ENCODE peak calls at places on chromosomes 3 and 15, in four cellular contexts. D, F, Z and R are unnamed samples.

GRCh38 chr15:64426845-64427465 is 33.4 kb upstream of the ZNF609 start:
- DNase-seq in D (no peak), F (no peak), Z (peak; percentile 20), R (no peak)

GRCh38 chr3:53837331-53837730 is 8.9 kb downstream of the CHDH start:
- DNase-seq in D (no peak), F (no peak), Z (no peak), R (no peak)

GRCh38 chr3:170470063-170471006 is 51.7 kb downstream of the CLDN11 start:
- DNase-seq in D (no peak), F (no peak), Z (peak; percentile 73), R (no peak)

GRCh38 chr3:134061401-134061800 is 31.7 kb upstream of the SLCO2A1 start:
- DNase-seq in D (no peak), F (no peak), Z (no peak), R (peak; percentile 34)

GRCh38 chr3:170502297-170502696 is 83.6 kb downstream of the SLC7A14 start:
- DNase-seq in D (no peak), F (no peak), Z (peak; percentile 70), R (no peak)

GRCh38 chr15:71148048-71148447 is 32.8 kb downstream of the THSD4 start:
- DNase-seq in D (no peak), F (no peak), Z (no peak), R (no peak)

GRCh38 chr15:68612533-68612932 is 33.7 kb downstream of the CORO2B start:
- DNase-seq in D (no peak), F (no peak), Z (no peak), R (no peak)

GRCh38 chr15:35698331-35698730 is 152.4 kb upstream of the DPH6 start:
- DNase-seq in D (no peak), F (no peak), Z (no peak), R (no peak)

GRCh38 chr3:124298951-124299350 is 307.0 kb upstream of the ROPN1 start:
- DNase-seq in D (no peak), F (peak; percentile 86), Z (no peak), R (no peak)

GRCh38 chr15:75647370-75648155 is at the start of gene SNX33:
- DNase-seq in D (peak; percentile 68), F (no peak), Z (peak; percentile 66), R (peak; percentile 92)

GRCh38 chr15:64813075-64813474 is 12.4 kb downstream of the PIF1 start:
- DNase-seq in D (no peak), F (no peak), Z (no peak), R (no peak)

GRCh38 chr3:143576568-143577270 is 271.5 kb downstream of the SLC9A9 start:
- DNase-seq in D (no peak), F (no peak), Z (no peak), R (no peak)

GRCh38 chr15:55796321-55796965 is 53.5 kb upstream of the PRTG start:
- DNase-seq in D (no peak), F (no peak), Z (no peak), R (no peak)

GRCh38 chr3:14598143-14598569 is 53.4 kb upstream of the CCDC174 start:
- DNase-seq in D (no peak), F (no peak), Z (no peak), R (no peak)

GRCh38 chr15:31801152-31801551 is 229.2 kb upstream of the CHRNA7 start:
- DNase-seq in D (no peak), F (no peak), Z (no peak), R (no peak)

GRCh38 chr15:34252545-34252944 is 27.7 kb downstream of the EMC4 start:
- DNase-seq in D (no peak), F (no peak), Z (no peak), R (no peak)

GRCh38 chr3:182609575-182610156 is 183.6 kb upstream of the ATP11B start:
- DNase-seq in D (no peak), F (no peak), Z (no peak), R (no peak)

GRCh38 chr3:112505907-112506306 is 6.6 kb upstream of the BTLA start:
- DNase-seq in D (no peak), F (no peak), Z (no peak), R (no peak)

GRCh38 chr3:32184187-32184730 is 54.2 kb upstream of the CMTM8 start:
- DNase-seq in D (no peak), F (no peak), Z (no peak), R (no peak)

GRCh38 chr15:42273900-42274692 is 863 bp upstream of the TMEM87A start:
- DNase-seq in D (peak; percentile 74), F (peak; percentile 94), Z (no peak), R (no peak)

GRCh38 chr15:42408178-42408577 is 48.9 kb downstream of the CAPN3 start:
- DNase-seq in D (no peak), F (no peak), Z (no peak), R (no peak)

GRCh38 chr3:46710229-46710628 is 7.4 kb downstream of the PRSS50 start:
- DNase-seq in D (no peak), F (no peak), Z (no peak), R (no peak)

GRCh38 chr3:142318331-142318730 is 92.9 kb upstream of the GK5 start:
- DNase-seq in D (no peak), F (no peak), Z (no peak), R (no peak)

GRCh38 chr3:184099806-184100686 is 3.2 kb downstream of the HTR3E start:
- DNase-seq in D (no peak), F (no peak), Z (no peak), R (no peak)

GRCh38 chr3:171503817-171504216 is 43.6 kb upstream of the TNIK start:
- DNase-seq in D (no peak), F (no peak), Z (no peak), R (no peak)

GRCh38 chr3:99319450-99319849 is 318.9 kb upstream of the COL8A1 start:
- DNase-seq in D (no peak), F (no peak), Z (no peak), R (no peak)

GRCh38 chr3:12894629-12895028 is 53.3 kb upstream of the RPL32 start:
- DNase-seq in D (no peak), F (no peak), Z (no peak), R (no peak)

GRCh38 chr3:140753865-140754754 is 76.2 kb downstream of the TRIM42 start:
- DNase-seq in D (no peak), F (no peak), Z (no peak), R (no peak)

GRCh38 chr15:68679161-68679560 is 100.4 kb downstream of the CORO2B start:
- DNase-seq in D (no peak), F (no peak), Z (no peak), R (no peak)

GRCh38 chr15:63083046-63083445 is 38.6 kb upstream of the LACTB start:
- DNase-seq in D (no peak), F (no peak), Z (no peak), R (no peak)

GRCh38 chr15:79091204-79091867 is 756 bp upstream of the RASGRF1 start:
- DNase-seq in D (no peak), F (no peak), Z (no peak), R (peak; percentile 81)

GRCh38 chr3:30843950-30844349 is 50.5 kb downstream of the GADL1 start:
- DNase-seq in D (no peak), F (no peak), Z (no peak), R (no peak)

GRCh38 chr3:13022348-13023250 is 50.6 kb downstream of the IQSEC1 start:
- DNase-seq in D (no peak), F (no peak), Z (peak; percentile 58), R (peak; percentile 88)

GRCh38 chr15:41394924-41395323 is 7.4 kb downstream of the NDUFAF1 start:
- DNase-seq in D (no peak), F (no peak), Z (no peak), R (no peak)

GRCh38 chr3:46578973-46579755 is 13.1 kb upstream of the LRRC2 start:
- DNase-seq in D (no peak), F (no peak), Z (no peak), R (peak; percentile 10)

GRCh38 chr3:30694148-30694547 is 87.7 kb downstream of the TGFBR2 start:
- DNase-seq in D (no peak), F (no peak), Z (no peak), R (no peak)

GRCh38 chr3:120072867-120073525 is 21.3 kb downstream of the GSK3B start:
- DNase-seq in D (no peak), F (no peak), Z (no peak), R (no peak)

GRCh38 chr3:16866447-16867025 is 18.2 kb upstream of the PLCL2 start:
- DNase-seq in D (no peak), F (no peak), Z (no peak), R (no peak)

GRCh38 chr15:39300451-39301153 is 280.3 kb upstream of the THBS1 start:
- DNase-seq in D (no peak), F (no peak), Z (no peak), R (no peak)

GRCh38 chr3:5122741-5123706 is 932 bp downstream of the ARL8B start:
- DNase-seq in D (peak; percentile 50), F (no peak), Z (peak; percentile 44), R (no peak)
- TF ChIP-seq CTCF in D (no peak), F (no peak), Z (no peak), R (no peak)

DNA sequence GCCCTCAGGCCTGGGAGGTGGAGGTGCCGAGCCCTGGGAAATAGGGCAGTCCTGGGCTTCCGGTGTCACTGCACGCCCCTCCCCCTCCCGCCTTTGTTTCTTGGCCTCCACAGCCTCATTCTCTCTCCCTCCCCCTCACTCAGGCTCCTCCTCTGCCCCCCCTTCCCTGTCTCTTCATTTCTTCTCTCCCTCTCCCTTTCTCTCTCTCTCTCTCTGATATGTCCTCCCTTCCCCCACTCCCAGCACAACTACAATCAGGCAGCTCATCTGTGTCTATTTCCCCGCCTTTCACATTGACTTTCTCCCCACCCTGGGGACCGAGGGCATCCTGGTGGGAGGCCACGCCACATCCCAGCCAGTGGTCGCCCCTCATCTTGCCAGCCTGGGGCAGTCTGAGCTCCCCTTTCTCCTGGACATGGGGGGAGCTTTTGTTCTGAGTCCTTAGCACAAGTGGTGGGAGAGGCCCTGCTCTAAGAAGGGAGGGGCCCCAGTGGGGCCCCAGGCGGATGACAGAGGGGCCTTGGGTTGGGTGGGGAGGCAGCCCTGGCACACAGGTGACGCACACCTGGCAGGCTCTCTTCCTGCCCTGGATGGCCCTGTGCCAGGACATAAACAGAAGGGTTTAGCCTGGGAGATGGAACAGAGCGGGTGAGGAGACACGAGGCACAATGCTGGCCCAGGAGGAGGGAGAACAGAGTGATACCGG is 40.1 kb downstream of the IDH2 start:
- DNase-seq in D (no peak), F (no peak), Z (no peak), R (no peak)
- TF ChIP-seq CTCF in D (no peak), F (no peak), Z (no peak), R (no peak)

GRCh38 chr3:186220886-186221285 is 112.0 kb upstream of the ETV5 start:
- DNase-seq in D (no peak), F (no peak), Z (no peak), R (no peak)
- TF ChIP-seq CTCF in D (no peak), F (no peak), Z (peak; percentile 23), R (no peak)

DNA sequence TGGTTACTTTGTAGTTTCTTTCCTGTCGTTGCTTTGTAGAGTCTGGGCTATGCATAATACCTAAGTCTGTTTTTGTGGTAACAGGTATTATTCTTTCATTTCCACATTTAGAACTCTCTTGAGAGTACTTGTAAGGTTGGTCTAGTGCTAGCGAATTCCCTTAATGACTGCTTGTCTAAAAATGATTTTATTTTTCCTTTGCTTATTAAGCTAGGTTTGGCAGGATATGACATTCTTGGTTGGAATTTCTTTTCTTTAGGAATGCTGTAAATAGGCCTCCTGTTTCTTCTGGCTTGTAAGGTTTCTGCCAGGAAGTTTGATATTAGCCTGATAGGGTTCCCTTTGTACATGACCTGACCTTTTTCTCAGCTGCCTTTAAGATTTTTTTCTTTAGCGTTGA is 70.1 kb upstream of the SGO1 start:
- DNase-seq in D (no peak), F (no peak), Z (no peak), R (no peak)
- TF ChIP-seq CTCF in D (no peak), F (no peak), Z (no peak), R (no peak)